ENCODE peak calls at places on chromosomes 1 and 21, in five cellular contexts. M, X, V, N and O are unnamed samples.

GRCh38 chr1:21781971-21782867 is 730 bp downstream of the USP48 start:
- DNase-seq in M (peak), X (no peak), V (peak), N (no peak), O (peak)

GRCh38 chr1:31584869-31585735 is 8.8 kb downstream of the TINAGL1 start:
- DNase-seq in X (no peak), V (no peak), N (no peak), M (no peak), O (no peak)

GRCh38 chr1:212513586-212513985 is 80.9 kb downstream of the NENF start:
- DNase-seq in N (no peak), X (no peak), M (no peak), V (no peak), O (no peak)

GRCh38 chr1:222618001-222618879 is at the start of gene MIA3:
- DNase-seq in X (no peak), N (no peak), V (peak), M (no peak), O (no peak)

GRCh38 chr1:8733463-8733862 is 84.0 kb downstream of the RERE start:
- DNase-seq in X (no peak), M (no peak), V (no peak), N (no peak), O (no peak)

GRCh38 chr1:9621032-9621431 is 30.5 kb upstream of the PIK3CD start:
- DNase-seq in V (no peak), M (no peak), X (no peak), N (no peak), O (no peak)

GRCh38 chr1:53130878-53131589 is 11.4 kb downstream of the SLC1A7 start:
- DNase-seq in M (no peak), N (no peak), V (no peak), X (no peak), O (no peak)

GRCh38 chr21:41501919-41502318 is 6.0 kb downstream of the TMPRSS2 start:
- DNase-seq in M (no peak), N (no peak), X (no peak), V (no peak), O (no peak)

GRCh38 chr1:96309783-96310182 is 411.8 kb upstream of the PTBP2 start:
- DNase-seq in X (peak), N (peak), V (peak), M (no peak), O (peak)

GRCh38 chr1:22835920-22836319 is 125.3 kb downstream of the EPHB2 start:
- DNase-seq in X (no peak), N (no peak), V (peak), M (no peak), O (no peak)

GRCh38 chr1:14924455-14925325 is 228.9 kb upstream of the TMEM51 start:
- DNase-seq in N (no peak), M (no peak), X (no peak), V (peak), O (peak)

GRCh38 chr1:113912594-113913311 is 7.6 kb downstream of the DCLRE1B start:
- DNase-seq in M (no peak), V (peak), X (no peak), N (peak), O (peak)

GRCh38 chr1:84997667-84998600 is 1.0 kb upstream of the MCOLN2 start:
- DNase-seq in X (no peak), M (no peak), V (peak), N (no peak), O (no peak)

GRCh38 chr21:44846485-44847260 is 26.8 kb downstream of the PTTG1IP start:
- DNase-seq in V (peak), X (no peak), N (no peak), M (peak), O (peak)

GRCh38 chr1:212452323-212453155 is 19.8 kb downstream of the NENF start:
- DNase-seq in X (no peak), N (no peak), V (no peak), M (no peak), O (peak)

GRCh38 chr1:88982055-88982454 is 10.4 kb downstream of the KYAT3 start:
- DNase-seq in M (no peak), X (no peak), V (no peak), N (no peak), O (peak)

GRCh38 chr21:36873511-36873910 is 93.0 kb downstream of the HLCS start:
- DNase-seq in V (no peak), N (no peak), M (no peak), X (no peak), O (no peak)

GRCh38 chr1:1616045-1616821 is 933 bp downstream of the MIB2 start:
- DNase-seq in M (no peak), X (no peak), N (no peak), V (peak), O (peak)

GRCh38 chr1:200724064-200724463 is 14.6 kb upstream of the CAMSAP2 start:
- DNase-seq in N (no peak), V (no peak), X (no peak), M (no peak), O (no peak)

GRCh38 chr21:32167513-32167912 is 111.3 kb downstream of the MIS18A start:
- DNase-seq in M (no peak), V (no peak), X (no peak), N (no peak), O (no peak)

GRCh38 chr1:8706995-8707396 is 110.4 kb downstream of the RERE start:
- DNase-seq in M (no peak), N (no peak), X (no peak), V (peak), O (no peak)

GRCh38 chr1:109477821-109478220 is 5.9 kb upstream of the ATXN7L2 start:
- DNase-seq in X (no peak), N (no peak), M (no peak), V (no peak), O (no peak)

GRCh38 chr1:53015508-53015860 is 46.5 kb upstream of the PODN start:
- DNase-seq in X (no peak), M (no peak), V (no peak), N (no peak), O (no peak)

GRCh38 chr1:147084273-147085096 is 87.8 kb downstream of the PRKAB2 start:
- DNase-seq in X (peak), N (peak), V (peak), M (peak), O (peak)

GRCh38 chr1:214720561-214720960 is 117.6 kb downstream of the CENPF start:
- DNase-seq in V (no peak), N (peak), X (no peak), M (no peak), O (no peak)

GRCh38 chr1:17060129-17060868 is 6.5 kb upstream of the SDHB start:
- DNase-seq in X (no peak), M (no peak), V (no peak), N (no peak), O (no peak)

GRCh38 chr1:247638781-247639180 is 33.4 kb downstream of the OR2G3 start:
- DNase-seq in N (no peak), M (no peak), X (no peak), V (no peak), O (no peak)

GRCh38 chr1:68780919-68781318 is 284.0 kb upstream of the DEPDC1 start:
- DNase-seq in N (no peak), X (no peak), M (no peak), V (no peak), O (no peak)

GRCh38 chr21:45385549-45386050 is 19.4 kb upstream of the COL18A1 start:
- DNase-seq in N (no peak), V (no peak), M (no peak), X (no peak), O (no peak)

GRCh38 chr1:86822463-86822862 is 91.5 kb downstream of the SELENOF start:
- DNase-seq in N (no peak), M (no peak), V (no peak), X (no peak), O (no peak)

GRCh38 chr1:61457526-61457925 is 267.4 kb downstream of the TM2D1 start:
- DNase-seq in X (no peak), V (no peak), N (no peak), M (no peak), O (no peak)

GRCh38 chr1:234912541-234913312 is 215.9 kb downstream of the TOMM20 start:
- DNase-seq in N (no peak), M (no peak), X (no peak), V (no peak), O (no peak)

GRCh38 chr1:83929184-83929583 is 69.7 kb downstream of the TTLL7 start:
- DNase-seq in N (peak), V (no peak), M (no peak), X (no peak), O (peak)

GRCh38 chr1:192430644-192431043 is 113.9 kb downstream of the RGS21 start:
- DNase-seq in M (no peak), X (no peak), V (no peak), N (no peak), O (no peak)

GRCh38 chr1:22582670-22583635 is 19.7 kb downstream of the EPHA8 start:
- DNase-seq in N (no peak), V (no peak), X (no peak), M (no peak), O (no peak)

GRCh38 chr1:110535985-110536384 is 17.0 kb upstream of the KCNA10 start:
- DNase-seq in M (no peak), X (no peak), N (no peak), V (no peak), O (no peak)

GRCh38 chr1:8754993-8755392 is 62.4 kb downstream of the RERE start:
- DNase-seq in V (no peak), N (no peak), X (no peak), M (no peak), O (no peak)

GRCh38 chr1:44553771-44554170 is 120.5 kb downstream of the TMEM53 start:
- DNase-seq in X (no peak), M (no peak), N (no peak), V (peak), O (peak)

GRCh38 chr1:154534263-154534844 is 24.1 kb downstream of the UBE2Q1 start:
- DNase-seq in M (no peak), X (no peak), N (no peak), V (peak), O (no peak)
- TF ChIP-seq CTCF in M (peak), X (peak), N (peak), V (peak), O (peak)

GRCh38 chr21:18178509-18178908 is 66.1 kb upstream of the CHODL start:
- DNase-seq in M (no peak), V (no peak), X (no peak), N (no peak), O (no peak)
- TF ChIP-seq CTCF in M (no peak), V (no peak), X (no peak), N (no peak), O (no peak)

DNA sequence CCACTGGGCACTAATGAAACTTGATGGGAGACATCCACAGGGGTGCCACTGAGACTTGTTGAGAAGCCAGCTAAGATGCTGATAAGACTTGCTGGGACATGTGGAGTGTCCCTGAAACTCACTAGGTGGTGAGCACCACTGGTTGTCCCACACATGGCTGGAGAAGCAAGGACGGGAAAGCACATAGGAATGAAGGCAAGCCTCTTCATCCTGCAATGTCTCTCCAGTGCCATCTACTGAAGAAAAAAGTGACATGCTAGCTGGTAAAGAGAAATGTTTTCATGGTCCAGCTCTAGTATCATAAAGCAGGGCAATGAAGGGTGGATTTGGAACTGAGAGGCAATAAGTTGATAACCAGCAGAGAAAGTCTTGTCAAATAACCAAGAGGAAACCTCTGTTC is 283.0 kb downstream of the PAPPA2 start:
- DNase-seq in V (no peak), M (no peak), X (no peak), N (no peak), O (no peak)
- TF ChIP-seq CTCF in V (no peak), M (no peak), X (peak), N (no peak), O (no peak)

GRCh38 chr1:40105028-40105427 is 8.0 kb upstream of the PPT1 start:
- DNase-seq in N (no peak), X (no peak), V (no peak), M (no peak), O (no peak)
- TF ChIP-seq CTCF in N (no peak), X (no peak), V (no peak), M (no peak), O (no peak)

GRCh38 chr1:164930241-164930640 is 371.3 kb downstream of the PBX1 start:
- DNase-seq in V (no peak), N (no peak), X (no peak), M (no peak), O (no peak)
- TF ChIP-seq CTCF in V (no peak), N (no peak), X (no peak), M (no peak), O (no peak)

DNA sequence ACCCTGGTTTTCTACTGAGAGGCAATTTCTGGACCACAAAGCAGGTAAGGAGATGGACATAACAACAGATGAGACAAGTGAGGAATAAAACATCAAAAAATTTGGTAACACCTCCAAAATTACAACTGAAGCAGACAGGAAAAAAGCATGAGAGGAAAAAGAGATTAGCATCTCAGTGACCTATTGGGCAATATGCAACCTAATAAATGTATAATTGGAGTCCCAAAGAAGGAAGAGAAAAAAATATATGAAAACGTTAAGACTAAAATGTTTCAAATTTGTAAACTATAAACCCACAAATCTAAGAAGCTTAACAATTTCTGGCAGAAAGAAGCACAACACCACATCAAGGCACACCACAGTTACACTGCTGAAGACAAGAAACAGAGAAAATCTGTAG is 208.2 kb upstream of the TNR start:
- DNase-seq in M (no peak), N (no peak), X (no peak), V (no peak), O (no peak)
- TF ChIP-seq CTCF in M (no peak), N (no peak), X (no peak), V (no peak), O (no peak)